ENCODE peak calls at places on chromosomes 4 and X, in four cellular contexts. One of them, this sample, is unnamed.

GRCh38 chr4:153637201-153637600 is 46.9 kb upstream of the TLR2 start:
- DNase-seq in tibial nerve: no peak
- DNase-seq in cardiac fibroblast: no peak
- DNase-seq in lung: no peak
- DNase-seq in this sample: no peak

GRCh38 chr4:57607616-57608150 is 497.5 kb upstream of the IGFBP7 start:
- DNase-seq in lung: no peak
- DNase-seq in cardiac fibroblast: no peak
- DNase-seq in tibial nerve: no peak
- DNase-seq in this sample: peak; percentile 25

GRCh38 chr4:53991821-53992220 is 72.6 kb downstream of the CHIC2 start:
- DNase-seq in cardiac fibroblast: no peak
- DNase-seq in tibial nerve: no peak
- DNase-seq in lung: no peak
- DNase-seq in this sample: no peak

GRCh38 chr4:94757192-94758140 is at the start of gene BMPR1B:
- DNase-seq in tibial nerve: peak; percentile 33
- DNase-seq in lung: no peak
- DNase-seq in cardiac fibroblast: peak; percentile 69
- DNase-seq in this sample: peak; percentile 50

GRCh38 chr4:71133491-71133890 is 140.0 kb downstream of the DCK start:
- DNase-seq in cardiac fibroblast: peak; percentile 47
- DNase-seq in lung: no peak
- DNase-seq in tibial nerve: no peak
- DNase-seq in this sample: no peak

GRCh38 chr4:142845293-142846070 is 619 bp downstream of the INPP4B start:
- DNase-seq in cardiac fibroblast: peak; percentile 20
- DNase-seq in lung: no peak
- DNase-seq in tibial nerve: peak; percentile 8
- DNase-seq in this sample: no peak

GRCh38 chr4:129344058-129344457 is 248.1 kb downstream of the C4orf33 start:
- DNase-seq in tibial nerve: no peak
- DNase-seq in cardiac fibroblast: peak; percentile 61
- DNase-seq in lung: no peak
- DNase-seq in this sample: no peak

GRCh38 chr4:25485104-25485503 is 108.0 kb downstream of the ANAPC4 start:
- DNase-seq in tibial nerve: no peak
- DNase-seq in cardiac fibroblast: no peak
- DNase-seq in lung: no peak
- DNase-seq in this sample: no peak

GRCh38 chr4:137599766-137600165 is 67.5 kb upstream of the PCDH18 start:
- DNase-seq in cardiac fibroblast: no peak
- DNase-seq in tibial nerve: no peak
- DNase-seq in lung: no peak
- DNase-seq in this sample: no peak

GRCh38 chr4:147761218-147761883 is 29.5 kb downstream of the ARHGAP10 start:
- DNase-seq in tibial nerve: no peak
- DNase-seq in lung: no peak
- DNase-seq in cardiac fibroblast: no peak
- DNase-seq in this sample: no peak

GRCh38 chr4:139986108-139986507 is 167.9 kb downstream of the MAML3 start:
- DNase-seq in lung: no peak
- DNase-seq in cardiac fibroblast: no peak
- DNase-seq in tibial nerve: no peak
- DNase-seq in this sample: no peak

GRCh38 chr4:159175989-159176375 is 73.1 kb downstream of the RAPGEF2 start:
- DNase-seq in tibial nerve: no peak
- DNase-seq in cardiac fibroblast: no peak
- DNase-seq in lung: no peak
- DNase-seq in this sample: no peak

GRCh38 chr4:114028071-114028470 is 48.6 kb upstream of the ARSJ start:
- DNase-seq in lung: no peak
- DNase-seq in cardiac fibroblast: peak; percentile 70
- DNase-seq in tibial nerve: no peak
- DNase-seq in this sample: peak; percentile 42

GRCh38 chr4:125322363-125322730 is 7.6 kb downstream of the FAT4 start:
- DNase-seq in lung: no peak
- DNase-seq in cardiac fibroblast: peak; percentile 86
- DNase-seq in tibial nerve: peak; percentile 61
- DNase-seq in this sample: no peak

GRCh38 chr4:47074836-47075235 is 43.5 kb downstream of the GABRB1 start:
- DNase-seq in tibial nerve: no peak
- DNase-seq in lung: no peak
- DNase-seq in cardiac fibroblast: peak; percentile 27
- DNase-seq in this sample: no peak

GRCh38 chr4:135731681-135732080 is 1530.1 kb upstream of the PABPC4L start:
- DNase-seq in lung: no peak
- DNase-seq in cardiac fibroblast: no peak
- DNase-seq in tibial nerve: no peak
- DNase-seq in this sample: no peak

GRCh38 chr4:94412019-94413017 is 39.4 kb upstream of the PDLIM5 start:
- DNase-seq in tibial nerve: no peak
- DNase-seq in lung: no peak
- DNase-seq in cardiac fibroblast: peak; percentile 83
- DNase-seq in this sample: peak; percentile 94

DNA sequence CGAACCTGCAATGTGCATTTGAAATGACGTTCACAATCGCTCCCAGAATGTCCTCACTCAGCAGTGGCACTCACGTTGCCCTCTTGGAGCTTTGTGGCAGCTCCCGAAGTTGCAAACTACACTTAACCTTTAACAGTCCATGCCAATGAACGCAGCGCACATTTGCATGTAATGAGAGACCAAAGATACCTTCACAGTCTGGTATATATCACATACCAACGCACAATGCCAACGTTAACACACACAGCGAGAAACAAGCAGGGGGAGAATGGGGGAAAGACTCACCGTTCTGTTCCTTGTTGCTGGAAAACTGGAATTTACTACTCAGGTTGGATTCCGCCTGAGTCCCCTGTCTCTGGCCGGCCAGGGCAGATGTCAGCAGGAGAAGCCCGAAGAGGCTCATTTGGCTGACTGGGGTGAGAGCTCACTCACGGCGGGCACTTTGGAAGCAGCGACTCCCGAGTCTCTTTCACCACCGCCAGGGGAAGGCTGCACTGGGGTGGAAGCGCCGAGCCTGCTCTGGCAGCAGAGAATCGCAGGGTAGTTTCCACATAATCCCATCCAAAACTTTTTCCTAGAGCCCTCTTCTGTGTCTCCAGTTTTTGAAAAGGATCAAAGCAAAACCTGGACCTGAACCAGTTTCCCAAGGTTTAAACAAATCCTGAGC is 965 bp downstream of the PDGFC start:
- DNase-seq in cardiac fibroblast: peak; percentile 74
- DNase-seq in tibial nerve: peak; percentile 46
- DNase-seq in lung: peak; percentile 69
- DNase-seq in this sample: no peak
- TF ChIP-seq CTCF in cardiac fibroblast: peak; percentile 85
- TF ChIP-seq CTCF in tibial nerve: peak; percentile 49
- TF ChIP-seq CTCF in lung: no peak
- TF ChIP-seq CTCF in this sample: peak; percentile 58

DNA sequence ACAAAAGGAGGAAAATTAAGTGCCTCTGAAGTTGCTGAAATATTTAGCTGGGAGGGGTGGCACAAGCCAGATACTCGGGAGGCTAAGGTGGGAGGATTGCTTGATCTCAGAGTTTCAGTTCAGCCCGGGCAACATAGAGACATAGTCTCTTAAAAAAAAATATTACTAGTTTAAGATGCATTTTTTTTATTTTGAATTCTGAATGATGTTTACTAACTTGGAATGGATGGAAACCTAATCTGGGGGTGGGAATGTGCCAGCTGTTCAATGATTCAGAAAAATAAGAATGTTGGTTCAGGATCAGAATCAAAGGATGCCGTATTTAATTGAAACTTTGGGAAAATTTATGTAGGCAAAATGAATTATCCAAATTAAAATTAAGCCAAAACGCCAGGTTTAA is 167.2 kb upstream of the ANK2 start:
- DNase-seq in tibial nerve: no peak
- DNase-seq in lung: no peak
- DNase-seq in cardiac fibroblast: no peak
- DNase-seq in this sample: no peak
- H3K4me3 ChIP-seq in tibial nerve: no peak overlapping the region
- H3K4me3 ChIP-seq in lung: no peak overlapping the region
- H3K4me3 ChIP-seq in cardiac fibroblast: no peak overlapping the region
- H3K4me3 ChIP-seq in this sample: no peak overlapping the region

GRCh38 chr4:165324203-165324917 is 3.1 kb upstream of the MSMO1 start:
- DNase-seq in tibial nerve: no peak
- DNase-seq in cardiac fibroblast: no peak
- DNase-seq in lung: no peak
- DNase-seq in this sample: no peak
- TF ChIP-seq CTCF in tibial nerve: no peak
- TF ChIP-seq CTCF in cardiac fibroblast: no peak
- TF ChIP-seq CTCF in lung: no peak
- TF ChIP-seq CTCF in this sample: no peak

GRCh38 chrX:47197526-47197925 is 3.9 kb downstream of the UBA1 start:
- DNase-seq in tibial nerve: no peak
- DNase-seq in lung: no peak
- DNase-seq in cardiac fibroblast: no peak
- DNase-seq in this sample: no peak
- H3K4me3 ChIP-seq in tibial nerve: no peak overlapping the region
- H3K4me3 ChIP-seq in lung: no peak overlapping the region
- H3K4me3 ChIP-seq in cardiac fibroblast: no peak overlapping the region
- H3K4me3 ChIP-seq in this sample: peak overlapping the region; percentile 7

DNA sequence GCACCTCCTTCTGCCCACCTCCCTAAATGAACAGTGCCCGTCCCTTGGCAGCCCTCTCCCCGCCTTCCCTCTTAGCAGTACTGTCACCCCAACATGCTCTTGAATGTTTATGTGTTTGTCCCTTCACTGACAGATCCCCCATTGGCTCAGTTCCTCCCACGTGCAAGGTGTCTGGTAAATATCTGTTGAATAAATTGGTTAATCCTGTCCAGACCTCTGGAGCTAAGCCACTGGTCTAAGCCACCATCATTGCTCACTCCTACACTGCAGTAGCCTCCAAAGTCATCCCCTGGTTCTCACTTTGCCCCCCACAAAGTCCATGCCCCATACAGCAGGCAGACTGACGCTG is 26.1 kb upstream of the MAN2B2 start:
- DNase-seq in lung: no peak
- DNase-seq in tibial nerve: no peak
- DNase-seq in cardiac fibroblast: no peak
- DNase-seq in this sample: no peak
- TF ChIP-seq CTCF in lung: no peak
- TF ChIP-seq CTCF in tibial nerve: no peak
- TF ChIP-seq CTCF in cardiac fibroblast: no peak
- TF ChIP-seq CTCF in this sample: no peak

GRCh38 chr4:38132843-38133662 is 172.9 kb downstream of the PTTG2 start:
- DNase-seq in tibial nerve: no peak
- DNase-seq in lung: no peak
- DNase-seq in cardiac fibroblast: no peak
- DNase-seq in this sample: no peak
- H3K4me3 ChIP-seq in tibial nerve: no peak overlapping the region
- H3K4me3 ChIP-seq in lung: no peak overlapping the region
- H3K4me3 ChIP-seq in cardiac fibroblast: no peak overlapping the region
- H3K4me3 ChIP-seq in this sample: no peak overlapping the region

GRCh38 chr4:992297-993110 is 700 bp downstream of the SLC26A1 start:
- DNase-seq in lung: peak; percentile 82
- DNase-seq in tibial nerve: no peak
- DNase-seq in cardiac fibroblast: peak; percentile 33
- DNase-seq in this sample: peak; percentile 55

GRCh38 chr4:991451-992296 is 1.5 kb downstream of the SLC26A1 start:
- DNase-seq in tibial nerve: no peak
- DNase-seq in lung: no peak
- DNase-seq in cardiac fibroblast: no peak
- DNase-seq in this sample: no peak

GRCh38 chr4:995311-996026 is 2.3 kb upstream of the SLC26A1 start:
- DNase-seq in lung: no peak
- DNase-seq in cardiac fibroblast: no peak
- DNase-seq in tibial nerve: no peak
- DNase-seq in this sample: no peak

GRCh38 chr4:990746-991367 is 2.3 kb downstream of the SLC26A1 start:
- DNase-seq in cardiac fibroblast: no peak
- DNase-seq in lung: no peak
- DNase-seq in tibial nerve: no peak
- DNase-seq in this sample: no peak

DNA sequence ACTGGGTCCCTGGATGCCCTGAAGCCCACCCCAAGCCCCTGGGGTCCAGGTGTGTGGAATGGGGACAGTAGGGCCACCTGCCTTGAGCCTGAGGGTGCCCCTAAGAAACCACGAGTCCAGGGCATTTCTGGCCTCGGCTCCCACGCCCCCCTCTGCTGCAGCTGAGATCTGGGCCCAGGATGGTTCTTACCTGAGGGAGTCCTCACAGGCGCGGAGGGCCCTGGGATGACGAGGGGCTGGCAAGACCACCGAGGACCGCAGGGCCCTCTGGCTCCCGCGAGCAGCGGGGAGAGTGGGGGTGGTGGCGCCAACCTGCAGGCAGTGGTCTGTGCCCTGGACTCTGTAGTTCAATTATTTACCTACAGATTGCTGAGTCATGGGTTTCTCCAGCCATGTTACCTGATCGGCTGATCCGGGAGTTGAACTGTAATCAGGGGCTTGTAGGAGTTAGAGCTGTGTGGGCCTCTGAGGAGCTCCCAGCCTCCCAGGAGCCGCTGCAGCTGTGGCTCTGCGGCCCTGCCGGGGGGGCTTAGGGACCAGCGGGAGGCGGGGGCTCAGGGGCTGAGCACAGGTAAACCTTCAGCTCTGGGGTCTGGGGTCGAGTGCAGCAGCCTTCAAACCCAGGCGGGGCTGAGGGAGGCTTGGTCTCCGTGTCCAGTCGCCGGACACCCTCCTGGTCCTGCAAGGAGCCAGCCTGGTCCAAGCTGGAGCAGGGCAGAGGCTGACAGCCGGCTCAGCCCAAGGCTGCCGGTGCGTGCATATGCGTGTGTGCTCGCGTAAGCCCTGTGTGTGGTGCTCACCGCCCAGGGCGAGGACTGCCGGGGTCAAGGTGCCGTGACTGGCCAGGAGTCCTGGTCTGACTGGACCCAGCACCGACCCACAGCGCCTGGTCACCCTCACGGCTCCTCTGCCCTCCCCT is at the start of gene SLC26A1:
- DNase-seq in tibial nerve: no peak
- DNase-seq in cardiac fibroblast: no peak
- DNase-seq in lung: no peak
- DNase-seq in this sample: no peak
- TF ChIP-seq CTCF in tibial nerve: no peak
- TF ChIP-seq CTCF in cardiac fibroblast: no peak
- TF ChIP-seq CTCF in lung: no peak
- TF ChIP-seq CTCF in this sample: no peak